ENCODE peak calls at places on chromosomes 3 and 15, in seven cellular contexts. One of them, this sample, is unnamed.

GRCh38 chr3:159620281-159620680 is 368.4 kb upstream of the IL12A start:
- DNase-seq in ovary: no peak
- DNase-seq in uterus: no peak
- DNase-seq in AG20443: peak
- DNase-seq in fibroblast of pulmonary artery: no peak
- DNase-seq in activated naive CD8-positive, alpha-beta T cell treated with anti-CD3 and anti-CD28 coated beads, Interleukin-2, amount 50 U/mL, for 24 hours: no peak
- DNase-seq in left kidney: no peak
- DNase-seq in this sample: no peak

GRCh38 chr3:17040322-17040721 is 155.6 kb downstream of the PLCL2 start:
- DNase-seq in ovary: no peak
- DNase-seq in left kidney: no peak
- DNase-seq in fibroblast of pulmonary artery: no peak
- DNase-seq in activated naive CD8-positive, alpha-beta T cell treated with anti-CD3 and anti-CD28 coated beads, Interleukin-2, amount 50 U/mL, for 24 hours: no peak
- DNase-seq in AG20443: no peak
- DNase-seq in uterus: no peak
- DNase-seq in this sample: no peak

GRCh38 chr3:13420051-13420816 is at the start of gene NUP210:
- DNase-seq in uterus: no peak
- DNase-seq in activated naive CD8-positive, alpha-beta T cell treated with anti-CD3 and anti-CD28 coated beads, Interleukin-2, amount 50 U/mL, for 24 hours: peak
- DNase-seq in left kidney: peak
- DNase-seq in AG20443: no peak
- DNase-seq in ovary: no peak
- DNase-seq in fibroblast of pulmonary artery: no peak
- DNase-seq in this sample: peak

GRCh38 chr15:80916056-80916455 is 73.6 kb downstream of the MESD start:
- DNase-seq in uterus: no peak
- DNase-seq in AG20443: no peak
- DNase-seq in activated naive CD8-positive, alpha-beta T cell treated with anti-CD3 and anti-CD28 coated beads, Interleukin-2, amount 50 U/mL, for 24 hours: no peak
- DNase-seq in fibroblast of pulmonary artery: no peak
- DNase-seq in ovary: no peak
- DNase-seq in left kidney: no peak
- DNase-seq in this sample: peak

GRCh38 chr3:108114423-108115065 is 23.7 kb upstream of the CD47 start:
- DNase-seq in AG20443: no peak
- DNase-seq in fibroblast of pulmonary artery: no peak
- DNase-seq in uterus: no peak
- DNase-seq in ovary: no peak
- DNase-seq in left kidney: no peak
- DNase-seq in activated naive CD8-positive, alpha-beta T cell treated with anti-CD3 and anti-CD28 coated beads, Interleukin-2, amount 50 U/mL, for 24 hours: no peak
- DNase-seq in this sample: no peak

GRCh38 chr3:39413691-39414420 is 7.3 kb downstream of the RPSA start:
- DNase-seq in fibroblast of pulmonary artery: peak
- DNase-seq in left kidney: no peak
- DNase-seq in activated naive CD8-positive, alpha-beta T cell treated with anti-CD3 and anti-CD28 coated beads, Interleukin-2, amount 50 U/mL, for 24 hours: no peak
- DNase-seq in AG20443: no peak
- DNase-seq in uterus: no peak
- DNase-seq in ovary: no peak
- DNase-seq in this sample: no peak

GRCh38 chr3:79012946-79013362 is 754.8 kb downstream of the ROBO1 start:
- DNase-seq in AG20443: no peak
- DNase-seq in activated naive CD8-positive, alpha-beta T cell treated with anti-CD3 and anti-CD28 coated beads, Interleukin-2, amount 50 U/mL, for 24 hours: no peak
- DNase-seq in uterus: no peak
- DNase-seq in fibroblast of pulmonary artery: no peak
- DNase-seq in ovary: no peak
- DNase-seq in left kidney: peak
- DNase-seq in this sample: no peak

GRCh38 chr3:62718515-62719320 is 156.5 kb downstream of the CADPS start:
- DNase-seq in AG20443: no peak
- DNase-seq in left kidney: peak
- DNase-seq in uterus: no peak
- DNase-seq in activated naive CD8-positive, alpha-beta T cell treated with anti-CD3 and anti-CD28 coated beads, Interleukin-2, amount 50 U/mL, for 24 hours: no peak
- DNase-seq in ovary: no peak
- DNase-seq in fibroblast of pulmonary artery: no peak
- DNase-seq in this sample: no peak

GRCh38 chr3:36525115-36525711 is 144.9 kb downstream of the STAC start:
- DNase-seq in uterus: no peak
- DNase-seq in ovary: no peak
- DNase-seq in activated naive CD8-positive, alpha-beta T cell treated with anti-CD3 and anti-CD28 coated beads, Interleukin-2, amount 50 U/mL, for 24 hours: no peak
- DNase-seq in left kidney: peak
- DNase-seq in fibroblast of pulmonary artery: peak
- DNase-seq in AG20443: peak
- DNase-seq in this sample: no peak

GRCh38 chr3:63655519-63655918 is 3.0 kb downstream of the SNTN start:
- DNase-seq in activated naive CD8-positive, alpha-beta T cell treated with anti-CD3 and anti-CD28 coated beads, Interleukin-2, amount 50 U/mL, for 24 hours: no peak
- DNase-seq in fibroblast of pulmonary artery: peak
- DNase-seq in AG20443: peak
- DNase-seq in ovary: no peak
- DNase-seq in uterus: no peak
- DNase-seq in left kidney: no peak
- DNase-seq in this sample: no peak

GRCh38 chr3:42772670-42773408 is at the start of gene CCDC13:
- DNase-seq in uterus: peak
- DNase-seq in activated naive CD8-positive, alpha-beta T cell treated with anti-CD3 and anti-CD28 coated beads, Interleukin-2, amount 50 U/mL, for 24 hours: peak
- DNase-seq in ovary: peak
- DNase-seq in left kidney: peak
- DNase-seq in AG20443: peak
- DNase-seq in fibroblast of pulmonary artery: peak
- DNase-seq in this sample: peak

GRCh38 chr3:121736112-121736511 is 13.4 kb downstream of the GOLGB1 start:
- DNase-seq in left kidney: no peak
- DNase-seq in uterus: no peak
- DNase-seq in activated naive CD8-positive, alpha-beta T cell treated with anti-CD3 and anti-CD28 coated beads, Interleukin-2, amount 50 U/mL, for 24 hours: no peak
- DNase-seq in fibroblast of pulmonary artery: no peak
- DNase-seq in AG20443: no peak
- DNase-seq in ovary: no peak
- DNase-seq in this sample: no peak

GRCh38 chr15:87954783-87955182 is 301.8 kb downstream of the NTRK3 start:
- DNase-seq in uterus: no peak
- DNase-seq in AG20443: peak
- DNase-seq in activated naive CD8-positive, alpha-beta T cell treated with anti-CD3 and anti-CD28 coated beads, Interleukin-2, amount 50 U/mL, for 24 hours: no peak
- DNase-seq in fibroblast of pulmonary artery: peak
- DNase-seq in ovary: no peak
- DNase-seq in left kidney: no peak
- DNase-seq in this sample: no peak

GRCh38 chr3:42013652-42014442 is 51.9 kb upstream of the ULK4 start:
- DNase-seq in uterus: peak
- DNase-seq in ovary: peak
- DNase-seq in left kidney: peak
- DNase-seq in AG20443: peak
- DNase-seq in activated naive CD8-positive, alpha-beta T cell treated with anti-CD3 and anti-CD28 coated beads, Interleukin-2, amount 50 U/mL, for 24 hours: peak
- DNase-seq in fibroblast of pulmonary artery: no peak
- DNase-seq in this sample: peak

GRCh38 chr3:150497956-150498355 is 48.3 kb downstream of the SERP1 start:
- DNase-seq in fibroblast of pulmonary artery: peak
- DNase-seq in ovary: no peak
- DNase-seq in activated naive CD8-positive, alpha-beta T cell treated with anti-CD3 and anti-CD28 coated beads, Interleukin-2, amount 50 U/mL, for 24 hours: no peak
- DNase-seq in left kidney: no peak
- DNase-seq in AG20443: peak
- DNase-seq in uterus: no peak
- DNase-seq in this sample: no peak

GRCh38 chr3:12222765-12223485 is 64.2 kb upstream of the TIMP4 start:
- DNase-seq in ovary: no peak
- DNase-seq in activated naive CD8-positive, alpha-beta T cell treated with anti-CD3 and anti-CD28 coated beads, Interleukin-2, amount 50 U/mL, for 24 hours: no peak
- DNase-seq in fibroblast of pulmonary artery: peak
- DNase-seq in uterus: no peak
- DNase-seq in AG20443: peak
- DNase-seq in left kidney: no peak
- DNase-seq in this sample: no peak